ENCODE peak calls at places on chromosomes 2 and 18, in six cellular contexts. G is ecto neural progenitor cell, L is RWPE1, N is tibial nerve, X is GM12878, Z is NAMALWA. C is an unnamed sample.
A peak's percentile ranks its signal among the peaks of the same experiment; 100 is the strongest.

GRCh38 chr2:54212456-54212855 is 43.6 kb downstream of the TSPYL6 start:
- DNase-seq in G (no peak), L (peak; percentile 71), N (no peak), X (no peak), Z (no peak), C (no peak)

GRCh38 chr2:240922234-240922981 is 16.3 kb downstream of the CROCC2 start:
- DNase-seq in G (no peak), L (no peak), N (peak; percentile 3), X (no peak), Z (no peak), C (no peak)

GRCh38 chr2:101063352-101063751 is 61.3 kb downstream of the RPL31 start:
- DNase-seq in G (no peak), L (no peak), N (peak; percentile 33), X (no peak), Z (no peak), C (no peak)

GRCh38 chr2:231246171-231246842 is 47.9 kb downstream of the ARMC9 start:
- DNase-seq in G (no peak), L (no peak), N (no peak), X (no peak), Z (no peak), C (no peak)

GRCh38 chr2:85785027-85785822 is 31.4 kb downstream of the ATOH8 start:
- DNase-seq in G (peak; percentile 68), L (no peak), N (no peak), X (no peak), Z (peak; percentile 15), C (no peak)

GRCh38 chr2:119711352-119711751 is 32.4 kb downstream of the TMEM177 start:
- DNase-seq in G (no peak), L (no peak), N (no peak), X (no peak), Z (no peak), C (no peak)

GRCh38 chr2:119683717-119684443 is 4.9 kb downstream of the TMEM177 start:
- DNase-seq in G (no peak), L (no peak), N (no peak), X (no peak), Z (no peak), C (no peak)

GRCh38 chr2:241862093-241862492 is 3.4 kb upstream of the PDCD1 start:
- DNase-seq in G (no peak), L (no peak), N (no peak), X (no peak), Z (no peak), C (no peak)

GRCh38 chr18:25734336-25734735 is 356.1 kb downstream of the SS18 start:
- DNase-seq in G (no peak), L (no peak), N (no peak), X (no peak), Z (no peak), C (no peak)

GRCh38 chr18:60235164-60235563 is 137.4 kb downstream of the MC4R start:
- DNase-seq in G (no peak), L (no peak), N (no peak), X (no peak), Z (no peak), C (no peak)

GRCh38 chr18:53883771-53884170 is 340.7 kb downstream of the MBD2 start:
- DNase-seq in G (no peak), L (no peak), N (no peak), X (no peak), Z (no peak), C (no peak)

GRCh38 chr2:234865040-234865439 is 86.8 kb upstream of the SH3BP4 start:
- DNase-seq in G (no peak), L (no peak), N (no peak), X (no peak), Z (no peak), C (no peak)

GRCh38 chr2:207855591-207855990 is 85.9 kb upstream of the FZD5 start:
- DNase-seq in G (no peak), L (no peak), N (no peak), X (no peak), Z (no peak), C (no peak)

GRCh38 chr2:15031745-15032240 is 399.3 kb downstream of the LRATD1 start:
- DNase-seq in G (no peak), L (no peak), N (no peak), X (peak; percentile 28), Z (peak; percentile 6), C (no peak)

GRCh38 chr2:37632310-37632709 is 39.1 kb downstream of the CDC42EP3 start:
- DNase-seq in G (no peak), L (no peak), N (no peak), X (no peak), Z (no peak), C (no peak)

GRCh38 chr2:669323-669722 is 7.9 kb downstream of the TMEM18 start:
- DNase-seq in G (peak; percentile 13), L (no peak), N (no peak), X (no peak), Z (no peak), C (no peak)

C was measured in keratinocyte.